ENCODE peak calls at places on chromosomes 4 and X, in six cellular contexts. One of them, this sample, is unnamed.

GRCh38 chr4:184854673-184855072 is 28.9 kb upstream of the ACSL1 start:
- DNase-seq in upper lobe of left lung: no peak
- DNase-seq in ovary: no peak
- DNase-seq in A549: no peak
- DNase-seq in K562: peak
- DNase-seq in GM12878: no peak
- DNase-seq in this sample: no peak

GRCh38 chr4:94455081-94455480 is 3.3 kb downstream of the PDLIM5 start:
- DNase-seq in upper lobe of left lung: no peak
- DNase-seq in ovary: peak
- DNase-seq in GM12878: no peak
- DNase-seq in A549: peak
- DNase-seq in K562: peak
- DNase-seq in this sample: peak

GRCh38 chr4:186840222-186840701 is 116.6 kb upstream of the FAT1 start:
- DNase-seq in ovary: peak
- DNase-seq in K562: peak
- DNase-seq in A549: no peak
- DNase-seq in upper lobe of left lung: no peak
- DNase-seq in GM12878: no peak
- DNase-seq in this sample: peak

GRCh38 chrX:46204721-46205422 is 340.3 kb downstream of the ZNF674 start:
- DNase-seq in K562: no peak
- DNase-seq in ovary: no peak
- DNase-seq in upper lobe of left lung: no peak
- DNase-seq in A549: no peak
- DNase-seq in GM12878: no peak
- DNase-seq in this sample: no peak

GRCh38 chrX:153469811-153470410 is 465 bp downstream of the HAUS7 start:
- DNase-seq in upper lobe of left lung: no peak
- DNase-seq in A549: peak
- DNase-seq in GM12878: no peak
- DNase-seq in K562: peak
- DNase-seq in ovary: no peak
- DNase-seq in this sample: no peak

GRCh38 chr4:53967971-53968370 is 96.4 kb downstream of the CHIC2 start:
- DNase-seq in upper lobe of left lung: no peak
- DNase-seq in A549: no peak
- DNase-seq in ovary: no peak
- DNase-seq in GM12878: no peak
- DNase-seq in K562: no peak
- DNase-seq in this sample: no peak

GRCh38 chrX:19030805-19031204 is 46.9 kb upstream of the PHKA2 start:
- DNase-seq in GM12878: no peak
- DNase-seq in A549: no peak
- DNase-seq in K562: no peak
- DNase-seq in ovary: no peak
- DNase-seq in upper lobe of left lung: no peak
- DNase-seq in this sample: no peak

GRCh38 chrX:30301203-30301602 is 8.0 kb downstream of the NR0B1 start:
- DNase-seq in A549: no peak
- DNase-seq in upper lobe of left lung: no peak
- DNase-seq in K562: no peak
- DNase-seq in GM12878: no peak
- DNase-seq in ovary: peak
- DNase-seq in this sample: no peak

GRCh38 chr4:127124919-127125318 is 507.8 kb upstream of the INTU start:
- DNase-seq in K562: peak
- DNase-seq in A549: no peak
- DNase-seq in upper lobe of left lung: no peak
- DNase-seq in GM12878: no peak
- DNase-seq in ovary: no peak
- DNase-seq in this sample: no peak

GRCh38 chr4:77473509-77473908 is 132.1 kb upstream of the CXCL13 start:
- DNase-seq in A549: no peak
- DNase-seq in GM12878: no peak
- DNase-seq in upper lobe of left lung: no peak
- DNase-seq in ovary: no peak
- DNase-seq in K562: peak
- DNase-seq in this sample: no peak

GRCh38 chrX:78747471-78747870 is at the start of gene LPAR4:
- DNase-seq in K562: no peak
- DNase-seq in GM12878: no peak
- DNase-seq in upper lobe of left lung: no peak
- DNase-seq in A549: no peak
- DNase-seq in ovary: peak
- DNase-seq in this sample: no peak

GRCh38 chr4:95151255-95151654 is 393.5 kb downstream of the BMPR1B start:
- DNase-seq in upper lobe of left lung: no peak
- DNase-seq in GM12878: no peak
- DNase-seq in K562: no peak
- DNase-seq in ovary: no peak
- DNase-seq in A549: no peak
- DNase-seq in this sample: no peak

GRCh38 chrX:27619459-27619858 is 29.3 kb downstream of the DCAF8L2 start:
- DNase-seq in upper lobe of left lung: no peak
- DNase-seq in ovary: no peak
- DNase-seq in K562: no peak
- DNase-seq in GM12878: no peak
- DNase-seq in A549: no peak
- DNase-seq in this sample: no peak

GRCh38 chr4:131644619-131645018 is 1504.5 kb upstream of the PCDH10 start:
- DNase-seq in upper lobe of left lung: no peak
- DNase-seq in GM12878: no peak
- DNase-seq in A549: no peak
- DNase-seq in ovary: no peak
- DNase-seq in K562: peak
- DNase-seq in this sample: no peak

DNA sequence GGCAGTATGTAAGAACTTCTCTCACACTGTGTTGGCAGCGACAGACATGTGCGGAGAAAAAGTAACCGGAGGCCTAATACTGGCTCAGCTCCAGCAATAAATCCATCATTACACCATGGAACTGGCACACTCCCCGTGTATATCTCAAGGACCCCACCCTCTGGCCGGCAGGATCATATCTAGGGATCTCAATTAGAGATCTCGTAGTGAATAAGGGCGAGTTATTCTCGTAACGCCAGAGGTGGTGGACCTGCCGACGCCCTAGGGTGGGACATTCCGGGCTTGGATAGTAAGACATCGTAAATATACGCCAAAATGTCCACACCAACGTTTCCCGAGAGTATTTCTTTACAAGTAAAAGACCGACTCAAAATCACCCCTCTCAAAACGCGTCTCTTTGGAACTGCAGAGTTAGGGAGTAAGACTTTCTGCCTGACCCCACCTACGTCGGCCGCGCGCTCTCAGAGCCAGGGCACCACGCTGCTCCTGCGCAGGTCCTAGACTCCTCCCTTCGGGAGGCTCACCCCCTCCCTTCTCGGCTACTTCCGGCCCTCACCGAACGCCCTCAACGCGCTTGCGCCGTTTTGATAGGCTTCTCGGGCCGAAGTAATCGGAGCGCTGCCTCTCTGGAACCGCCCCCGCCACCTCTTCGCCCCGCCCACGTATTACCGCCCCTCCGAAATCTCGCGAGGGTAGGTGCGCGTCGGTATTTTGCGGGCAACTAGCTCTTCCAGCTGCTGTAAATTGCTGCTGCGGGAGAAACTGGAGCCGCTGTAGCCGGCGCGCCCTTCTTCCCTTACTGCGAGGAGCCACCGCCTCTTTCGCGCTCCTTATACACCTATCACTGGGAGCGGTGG is at the start of gene WDR44:
- DNase-seq in K562: peak
- DNase-seq in A549: peak
- DNase-seq in ovary: peak
- DNase-seq in GM12878: peak
- DNase-seq in upper lobe of left lung: peak
- DNase-seq in this sample: peak
- TF ChIP-seq EP300 in K562: no peak
- TF ChIP-seq EP300 in A549: no peak
- TF ChIP-seq EP300 in ovary: no peak
- TF ChIP-seq EP300 in GM12878: no peak
- TF ChIP-seq EP300 in upper lobe of left lung: no peak
- TF ChIP-seq EP300 in this sample: no peak

DNA sequence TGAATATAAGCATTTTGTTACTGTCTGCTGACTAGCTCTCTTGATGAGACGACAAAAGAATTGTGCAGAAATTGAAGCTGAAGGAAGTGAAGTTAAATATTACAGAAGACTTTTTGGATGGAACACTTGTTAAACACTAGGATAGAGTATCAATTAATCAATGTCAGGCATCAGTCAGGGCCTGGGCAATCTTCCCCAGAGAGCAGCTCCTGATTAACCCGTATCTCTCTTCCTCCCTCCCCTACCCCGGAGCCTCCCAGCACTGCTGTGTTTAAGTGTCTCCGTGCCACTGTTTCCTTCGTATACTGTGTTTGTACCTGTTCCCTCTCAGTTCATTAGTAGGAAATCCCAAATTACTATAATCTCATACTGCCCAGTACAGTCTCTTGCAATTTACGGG is 765.6 kb upstream of the FTHL17 start:
- DNase-seq in K562: no peak
- DNase-seq in ovary: no peak
- DNase-seq in A549: no peak
- DNase-seq in GM12878: no peak
- DNase-seq in upper lobe of left lung: no peak
- DNase-seq in this sample: no peak
- TF ChIP-seq POLR2A in K562: no peak
- TF ChIP-seq POLR2A in ovary: no peak
- TF ChIP-seq POLR2A in A549: no peak
- TF ChIP-seq POLR2A in GM12878: no peak
- TF ChIP-seq POLR2A in upper lobe of left lung: no peak
- TF ChIP-seq POLR2A in this sample: no peak

GRCh38 chrX:112877771-112878173 is 37.1 kb upstream of the AMOT start:
- DNase-seq in GM12878: no peak
- DNase-seq in ovary: no peak
- DNase-seq in A549: no peak
- DNase-seq in K562: no peak
- DNase-seq in upper lobe of left lung: no peak
- DNase-seq in this sample: no peak
- TF ChIP-seq EP300 in GM12878: no peak
- TF ChIP-seq EP300 in ovary: no peak
- TF ChIP-seq EP300 in A549: no peak
- TF ChIP-seq EP300 in K562: no peak
- TF ChIP-seq EP300 in upper lobe of left lung: no peak
- TF ChIP-seq EP300 in this sample: no peak

GRCh38 chr4:82429728-82430192 is 502 bp downstream of the HNRNPDL start:
- DNase-seq in upper lobe of left lung: peak
- DNase-seq in ovary: no peak
- DNase-seq in K562: no peak
- DNase-seq in GM12878: no peak
- DNase-seq in A549: no peak
- DNase-seq in this sample: no peak

GRCh38 chr4:82428969-82429727 is 1.1 kb downstream of the HNRNPDL start:
- DNase-seq in upper lobe of left lung: peak
- DNase-seq in GM12878: peak
- DNase-seq in K562: peak
- DNase-seq in ovary: peak
- DNase-seq in A549: peak
- DNase-seq in this sample: peak

GRCh38 chr4:82431831-82432230 is 1.4 kb downstream of the ENOPH1 start:
- DNase-seq in upper lobe of left lung: no peak
- DNase-seq in A549: no peak
- DNase-seq in GM12878: no peak
- DNase-seq in K562: no peak
- DNase-seq in ovary: no peak
- DNase-seq in this sample: no peak

GRCh38 chr4:82431026-82431745 is 796 bp downstream of the ENOPH1 start:
- DNase-seq in A549: no peak
- DNase-seq in K562: peak
- DNase-seq in GM12878: no peak
- DNase-seq in upper lobe of left lung: peak
- DNase-seq in ovary: no peak
- DNase-seq in this sample: peak

GRCh38 chr4:82430193-82431025 is at the start of the genes ENOPH1 and HNRNPDL:
- DNase-seq in K562: peak
- DNase-seq in upper lobe of left lung: peak
- DNase-seq in A549: peak
- DNase-seq in GM12878: peak
- DNase-seq in ovary: peak
- DNase-seq in this sample: peak
- TF ChIP-seq POLR2A in K562: peak
- TF ChIP-seq POLR2A in upper lobe of left lung: peak
- TF ChIP-seq POLR2A in A549: peak
- TF ChIP-seq POLR2A in GM12878: peak
- TF ChIP-seq POLR2A in ovary: peak
- TF ChIP-seq POLR2A in this sample: peak

GRCh38 chr4:3708103-3708510 is 58.1 kb upstream of the ADRA2C start:
- DNase-seq in A549: no peak
- DNase-seq in ovary: no peak
- DNase-seq in GM12878: no peak
- DNase-seq in K562: no peak
- DNase-seq in upper lobe of left lung: peak
- DNase-seq in this sample: peak

GRCh38 chr4:3705236-3705987 is 60.8 kb upstream of the ADRA2C start:
- DNase-seq in A549: no peak
- DNase-seq in K562: no peak
- DNase-seq in upper lobe of left lung: peak
- DNase-seq in ovary: no peak
- DNase-seq in GM12878: no peak
- DNase-seq in this sample: peak

GRCh38 chr4:3706111-3706511 is 60.1 kb upstream of the ADRA2C start:
- DNase-seq in upper lobe of left lung: no peak
- DNase-seq in A549: no peak
- DNase-seq in ovary: no peak
- DNase-seq in K562: no peak
- DNase-seq in GM12878: no peak
- DNase-seq in this sample: peak

GRCh38 chr4:3707423-3708102 is 58.6 kb upstream of the ADRA2C start:
- DNase-seq in upper lobe of left lung: no peak
- DNase-seq in K562: no peak
- DNase-seq in ovary: no peak
- DNase-seq in GM12878: no peak
- DNase-seq in A549: no peak
- DNase-seq in this sample: peak

DNA sequence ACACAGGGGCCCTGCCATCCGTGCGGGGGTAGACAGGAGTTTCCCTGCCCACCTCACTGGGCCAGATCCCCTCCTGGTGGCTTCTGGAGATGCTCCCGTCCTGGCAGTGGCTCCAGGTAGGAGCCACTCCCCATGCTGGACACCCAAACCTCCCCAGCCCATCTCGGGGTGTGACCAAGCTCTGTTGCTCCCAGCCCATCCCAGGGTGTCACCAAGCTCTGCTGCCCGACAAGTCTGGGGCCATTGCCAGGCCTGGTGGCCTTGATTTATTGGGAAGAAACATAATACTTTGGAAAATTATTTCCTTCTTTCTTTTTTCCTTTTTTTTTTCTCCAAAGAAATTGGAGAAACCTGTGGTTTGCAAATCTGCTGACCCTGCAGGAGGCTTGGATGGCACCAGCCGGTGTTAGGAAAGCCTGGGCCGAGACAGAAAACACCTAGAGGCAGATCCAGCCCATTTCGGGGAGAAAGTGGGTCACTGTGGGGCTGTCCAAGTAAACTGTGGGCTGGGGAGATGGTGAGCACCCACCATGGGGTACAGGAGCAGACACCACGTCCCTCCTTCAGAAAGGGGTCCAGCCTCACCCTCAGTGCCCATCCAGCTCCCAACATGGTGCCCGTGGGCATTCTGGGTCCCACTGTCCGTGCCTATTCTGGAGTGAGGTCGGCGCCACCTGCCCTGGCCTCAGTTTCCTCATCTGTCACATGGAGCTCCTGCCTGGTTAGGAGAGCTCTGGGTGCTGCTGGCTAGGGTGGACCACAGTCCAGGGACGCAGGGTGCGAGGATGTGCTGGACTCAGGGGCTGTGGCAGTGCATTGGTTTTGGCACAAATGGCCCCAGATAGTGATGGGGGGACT is 59.4 kb upstream of the ADRA2C start:
- DNase-seq in ovary: no peak
- DNase-seq in upper lobe of left lung: no peak
- DNase-seq in K562: no peak
- DNase-seq in GM12878: no peak
- DNase-seq in A549: no peak
- DNase-seq in this sample: peak
- TF ChIP-seq EP300 in ovary: no peak
- TF ChIP-seq EP300 in upper lobe of left lung: no peak
- TF ChIP-seq EP300 in K562: no peak
- TF ChIP-seq EP300 in GM12878: no peak
- TF ChIP-seq EP300 in A549: no peak
- TF ChIP-seq EP300 in this sample: no peak

This sample was measured in suprapubic skin.